ENCODE peak calls at places on chromosomes 16 and 17, in ten cellular contexts. G is HL-60, F is Caco-2, L is choroid plexus epithelial cell, Z is sigmoid colon, O is dorsolateral prefrontal cortex, A is WTC11, Q is lung, H is cardiac muscle cell, I is transverse colon. S is an unnamed sample.
A peak's percentile ranks its signal among the peaks of the same experiment; 100 is the strongest.

GRCh38 chr16:88630433-88630832 is 7.9 kb upstream of the IL17C start:
- DNase-seq in G (no peak), F (no peak), L (no peak), Z (no peak), O (no peak), A (no peak), Q (no peak), H (no peak), I (no peak), S (no peak)

GRCh38 chr16:12119562-12119961 is 143.0 kb downstream of the SNX29 start:
- DNase-seq in G (peak; percentile 33), F (no peak), L (no peak), Z (no peak), O (no peak), A (no peak), Q (no peak), H (no peak), I (peak; percentile 18), S (no peak)

GRCh38 chr17:78529871-78530670 is 47.1 kb downstream of the DNAH17 start:
- DNase-seq in G (no peak), F (no peak), L (no peak), Z (no peak), O (no peak), A (no peak), Q (peak; percentile 76), H (no peak), I (peak; percentile 54), S (no peak)

GRCh38 chr17:40515491-40516041 is 14.1 kb upstream of the TNS4 start:
- DNase-seq in G (no peak), F (no peak), L (no peak), Z (peak; percentile 24), O (peak; percentile 16), A (no peak), Q (no peak), H (no peak), I (no peak), S (no peak)

GRCh38 chr16:87056083-87056482 is 261.1 kb downstream of the C16orf95 start:
- DNase-seq in G (no peak), F (peak; percentile 20), L (peak; percentile 62), Z (peak; percentile 41), O (no peak), A (no peak), Q (no peak), H (peak; percentile 39), I (no peak), S (no peak)

GRCh38 chr17:39543176-39543575 is 64.5 kb downstream of the NEUROD2 start:
- DNase-seq in G (no peak), F (peak; percentile 12), L (no peak), Z (no peak), O (no peak), A (no peak), Q (no peak), H (no peak), I (no peak), S (no peak)

GRCh38 chr17:57557793-57558681 is 187.1 kb downstream of the CCDC182 start:
- DNase-seq in G (no peak), F (no peak), L (peak; percentile 91), Z (no peak), O (no peak), A (no peak), Q (peak; percentile 35), H (peak; percentile 79), I (no peak), S (no peak)

GRCh38 chr16:9042943-9043680 is 48.3 kb upstream of the HAPSTR1 start:
- DNase-seq in G (no peak), F (no peak), L (peak; percentile 62), Z (no peak), O (peak; percentile 41), A (no peak), Q (no peak), H (peak; percentile 66), I (no peak), S (no peak)

GRCh38 chr16:53506254-53506653 is 3.2 kb upstream of the AKTIP start:
- DNase-seq in G (no peak), F (no peak), L (no peak), Z (no peak), O (no peak), A (no peak), Q (no peak), H (no peak), I (no peak), S (no peak)

GRCh38 chr17:36645358-36645757 is 44.0 kb downstream of the MRM1 start:
- DNase-seq in G (no peak), F (no peak), L (no peak), Z (no peak), O (no peak), A (no peak), Q (no peak), H (no peak), I (no peak), S (no peak)

DNA sequence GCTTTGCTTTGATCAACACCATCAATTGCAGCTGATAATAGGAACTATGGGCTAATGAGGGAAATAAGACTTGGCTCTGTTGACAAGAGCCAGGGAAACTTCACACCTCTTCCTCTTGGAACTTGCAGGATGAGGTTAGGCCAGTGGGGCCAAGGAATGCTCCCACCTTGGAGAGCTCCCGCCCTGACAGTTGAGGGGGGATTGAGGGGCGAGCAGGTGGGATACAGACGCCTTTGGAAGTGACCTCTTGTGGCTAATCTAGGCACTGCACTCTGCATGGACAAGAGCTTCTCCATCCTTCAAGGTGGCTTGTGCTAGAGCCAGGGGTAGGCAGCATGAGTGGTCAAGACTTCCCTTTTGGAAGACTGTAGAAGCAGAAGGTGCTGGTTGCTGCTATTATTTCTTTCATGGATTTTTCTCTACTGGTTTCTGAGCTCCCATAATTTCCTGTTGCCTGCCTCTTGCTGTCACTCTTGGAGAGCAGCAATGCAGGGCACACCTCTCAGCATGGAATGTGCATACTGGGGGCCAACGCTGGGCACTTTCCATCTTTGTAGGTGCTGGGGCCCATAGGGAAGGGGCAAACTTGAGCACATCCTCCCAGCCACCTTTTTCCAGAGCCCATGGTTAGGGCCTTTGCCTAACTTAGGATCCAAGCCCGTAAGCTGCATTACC is 2.3 kb upstream of the PHF12 start:
- DNase-seq in G (peak; percentile 50), F (peak; percentile 62), L (peak; percentile 72), Z (peak; percentile 75), O (no peak), A (peak; percentile 93), Q (peak; percentile 54), H (peak; percentile 61), I (peak; percentile 51), S (peak; percentile 55)
- TF ChIP-seq CTCF in G (peak; percentile 81), F (peak; percentile 86), L (peak; percentile 87), Z (peak; percentile 64), O (peak; percentile 92), A (peak; percentile 95), Q (peak; percentile 67), H (peak; percentile 92), I (peak; percentile 89), S (peak; percentile 66)

GRCh38 chr17:64938925-64939474 is 19.7 kb upstream of the LRRC37A3 start:
- DNase-seq in G (peak; percentile 54), F (no peak), L (peak; percentile 53), Z (no peak), O (no peak), A (peak; percentile 80), Q (peak; percentile 45), H (peak; percentile 56), I (peak; percentile 64), S (peak; percentile 75)
- TF ChIP-seq CTCF in G (peak; percentile 38), F (peak; percentile 61), L (peak; percentile 74), Z (peak; percentile 41), O (peak; percentile 59), A (peak; percentile 52), Q (peak; percentile 19), H (peak; percentile 86), I (peak; percentile 52), S (peak; percentile 73)

GRCh38 chr17:80455784-80456183 is 20.6 kb downstream of the NPTX1 start:
- DNase-seq in G (no peak), F (no peak), L (no peak), Z (no peak), O (no peak), A (no peak), Q (no peak), H (no peak), I (no peak), S (no peak)

GRCh38 chr17:80454557-80455327 is 21.7 kb downstream of the NPTX1 start:
- DNase-seq in G (peak; percentile 96), F (peak; percentile 96), L (peak; percentile 98), Z (peak; percentile 98), O (peak; percentile 97), A (peak; percentile 96), Q (peak; percentile 97), H (peak; percentile 98), I (peak; percentile 97), S (peak; percentile 99)

GRCh38 chr17:80453980-80454556 is 22.3 kb downstream of the NPTX1 start:
- DNase-seq in G (no peak), F (no peak), L (no peak), Z (no peak), O (no peak), A (no peak), Q (no peak), H (no peak), I (no peak), S (no peak)

GRCh38 chr17:80456465-80457235 is 19.8 kb downstream of the NPTX1 start:
- DNase-seq in G (peak; percentile 19), F (no peak), L (no peak), Z (peak; percentile 93), O (no peak), A (no peak), Q (no peak), H (peak; percentile 46), I (no peak), S (no peak)

GRCh38 chr17:80455328-80455710 is 21.1 kb downstream of the NPTX1 start:
- DNase-seq in G (no peak), F (peak; percentile 74), L (no peak), Z (no peak), O (no peak), A (peak; percentile 74), Q (no peak), H (no peak), I (peak; percentile 58), S (peak; percentile 78)
- TF ChIP-seq CTCF in G (no peak), F (no peak), L (no peak), Z (no peak), O (no peak), A (no peak), Q (no peak), H (no peak), I (no peak), S (no peak)

GRCh38 chr16:61813339-61813738 is 222.9 kb downstream of the CDH8 start:
- DNase-seq in G (no peak), F (no peak), L (no peak), Z (no peak), O (no peak), A (no peak), Q (no peak), H (no peak), I (no peak), S (no peak)

GRCh38 chr16:61812251-61812650 is 224.0 kb downstream of the CDH8 start:
- DNase-seq in G (no peak), F (no peak), L (no peak), Z (no peak), O (no peak), A (no peak), Q (no peak), H (no peak), I (no peak), S (no peak)

GRCh38 chr16:61820398-61820797 is 215.8 kb downstream of the CDH8 start:
- DNase-seq in G (no peak), F (no peak), L (peak; percentile 52), Z (no peak), O (no peak), A (no peak), Q (no peak), H (no peak), I (no peak), S (no peak)

GRCh38 chr16:61818850-61819249 is 217.4 kb downstream of the CDH8 start:
- DNase-seq in G (no peak), F (no peak), L (no peak), Z (no peak), O (no peak), A (no peak), Q (no peak), H (no peak), I (no peak), S (no peak)

GRCh38 chr16:61814716-61815347 is 221.4 kb downstream of the CDH8 start:
- DNase-seq in G (no peak), F (no peak), L (peak; percentile 30), Z (no peak), O (no peak), A (no peak), Q (no peak), H (no peak), I (no peak), S (no peak)
- TF ChIP-seq CTCF in G (no peak), F (no peak), L (peak; percentile 1), Z (no peak), O (no peak), A (no peak), Q (no peak), H (no peak), I (no peak), S (no peak)

S was measured in GM10248.